ENCODE peak calls at places on chromosomes 12 and 14, in four cellular contexts. B is heart left ventricle, N is body of pancreas, P is heart right ventricle. O is an unnamed sample.
A peak's percentile ranks its signal among the peaks of the same experiment; 100 is the strongest.

GRCh38 chr12:115468087-115468510 is 784.1 kb upstream of the TBX3 start:
- DNase-seq in N (peak; percentile 18), B (no peak), P (no peak), O (no peak)

GRCh38 chr12:75812341-75813018 is 219.1 kb downstream of the PHLDA1 start:
- DNase-seq in B (no peak), P (no peak), N (no peak), O (no peak)

GRCh38 chr12:10170199-10170598 is 1.7 kb downstream of the OLR1 start:
- DNase-seq in B (no peak), P (no peak), N (no peak), O (no peak)

GRCh38 chr14:21924479-21924878 is 250.9 kb upstream of the OR4E1 start:
- DNase-seq in N (no peak), P (no peak), B (no peak), O (no peak)

GRCh38 chr14:26137161-26137560 is 460.7 kb downstream of the NOVA1 start:
- DNase-seq in N (no peak), P (no peak), B (no peak), O (no peak)

GRCh38 chr12:107491856-107492255 is 193.7 kb upstream of the PWP1 start:
- DNase-seq in B (no peak), N (no peak), P (no peak), O (no peak)

GRCh38 chr12:4274960-4275868 is 1.7 kb downstream of the CCND2 start:
- DNase-seq in P (no peak), N (no peak), B (no peak), O (no peak)

GRCh38 chr12:91978143-91978542 is 167.5 kb downstream of the BTG1 start:
- DNase-seq in N (no peak), B (no peak), P (no peak), O (no peak)

GRCh38 chr12:65094722-65095121 is 26.4 kb downstream of the WIF1 start:
- DNase-seq in N (no peak), B (no peak), P (no peak), O (no peak)

GRCh38 chr12:93634416-93634815 is 42.8 kb upstream of the CRADD start:
- DNase-seq in N (no peak), P (no peak), B (no peak), O (no peak)

DNA sequence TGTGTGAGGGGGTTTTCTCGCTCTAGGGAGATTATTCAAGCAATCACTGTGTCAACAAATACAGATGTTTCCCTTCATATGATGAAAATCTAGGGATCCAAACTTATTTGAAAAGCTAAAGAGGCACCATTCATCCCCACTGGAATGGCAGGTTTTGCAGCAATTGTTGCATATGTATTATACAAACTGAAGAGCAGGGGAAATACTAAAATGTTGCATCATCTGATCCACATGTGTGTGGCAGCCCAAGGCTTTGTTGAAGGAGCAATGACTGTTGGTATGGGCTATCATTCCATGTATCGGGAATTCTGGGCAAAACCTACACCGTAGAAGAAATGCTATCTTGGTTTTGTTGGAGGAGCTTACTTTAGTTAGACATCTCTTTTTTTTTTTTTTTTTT is 4.1 kb upstream of the PRPF40B start:
- DNase-seq in P (no peak), B (no peak), N (no peak), O (no peak)
- H3K4me3 ChIP-seq in P (no peak overlapping the region), B (no peak overlapping the region), N (no peak overlapping the region), O (no peak overlapping the region)

DNA sequence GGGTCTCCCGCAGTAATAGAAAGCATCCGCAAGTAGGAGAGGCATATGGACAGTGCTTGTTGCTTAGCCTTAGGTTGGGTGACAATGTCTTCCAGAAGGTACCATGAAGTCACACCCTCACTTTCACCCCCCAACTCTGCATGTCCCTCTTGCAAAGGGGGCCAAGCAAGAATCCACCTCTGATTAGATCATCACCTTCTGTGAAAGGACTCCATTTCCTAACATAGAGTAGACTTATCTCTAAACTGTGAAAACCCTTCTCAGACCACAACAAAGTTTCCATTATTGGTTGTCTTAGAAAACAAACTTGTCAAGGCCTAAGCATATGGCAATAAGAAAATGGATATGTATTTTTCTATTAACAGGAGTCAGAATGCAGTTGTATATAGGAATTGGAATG is 107.5 kb upstream of the CCDC196 start:
- DNase-seq in N (no peak), P (no peak), B (no peak), O (no peak)
- TF ChIP-seq CTCF in N (no peak), P (no peak), B (no peak), O (no peak)

DNA sequence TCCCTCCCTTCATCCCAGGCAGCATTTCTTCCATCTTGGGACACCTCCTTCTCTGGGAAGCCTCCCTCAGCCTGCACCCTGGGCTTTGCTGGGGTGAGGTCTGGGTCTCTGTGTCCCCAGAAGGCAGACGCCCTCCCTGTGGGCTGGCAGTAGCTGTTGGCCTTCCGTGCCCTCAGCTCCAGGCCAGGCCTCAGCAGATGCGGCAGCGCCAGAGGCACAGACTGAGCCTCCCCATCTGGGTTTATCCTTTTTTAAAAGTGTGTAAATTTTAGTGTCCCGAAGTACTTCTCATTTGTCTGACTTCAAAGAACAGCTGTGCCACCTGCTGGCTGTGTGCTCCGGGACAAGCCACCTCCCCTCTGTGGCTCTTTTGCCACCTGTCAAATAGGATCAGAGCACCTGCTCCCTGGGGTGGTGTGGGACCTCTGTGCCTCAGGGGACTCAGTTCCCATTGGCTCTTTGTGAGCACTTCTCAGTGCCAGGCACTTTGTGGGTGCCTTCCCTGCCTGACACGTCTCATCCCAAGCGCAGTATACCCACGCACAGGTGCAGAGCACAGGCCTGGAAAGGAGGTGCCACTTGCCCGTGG is 11.1 kb downstream of the EXOC3L4 start:
- DNase-seq in B (no peak), P (no peak), N (no peak), O (peak; percentile 25)
- H3K4me3 ChIP-seq in B (no peak overlapping the region), P (no peak overlapping the region), N (no peak overlapping the region), O (no peak overlapping the region)

DNA sequence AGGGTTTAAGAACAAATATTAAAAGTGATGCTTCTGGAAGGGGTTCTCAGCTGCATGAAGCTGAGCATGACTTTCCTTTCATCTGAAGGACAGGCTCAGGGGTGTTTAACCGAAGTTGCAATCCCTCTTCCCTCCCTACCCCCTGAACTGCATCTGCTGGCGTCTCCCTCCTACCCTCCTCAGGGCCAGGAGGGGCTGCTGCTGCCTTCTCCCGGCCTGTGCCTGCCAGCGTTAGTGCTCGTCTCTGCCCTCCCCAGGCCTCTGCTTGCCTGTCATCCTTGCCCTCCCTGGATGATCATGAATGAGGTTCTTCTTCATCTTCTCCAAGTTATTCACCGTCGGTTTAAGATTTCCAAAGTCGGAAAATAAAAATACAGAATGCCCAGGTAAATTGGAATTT is 12.2 kb downstream of the SMOC1 start:
- DNase-seq in P (no peak), B (no peak), N (no peak), O (no peak)
- TF ChIP-seq CTCF in P (no peak), B (no peak), N (no peak), O (no peak)

GRCh38 chr12:6602526-6602925 is 4.7 kb downstream of the CHD4 start:
- DNase-seq in B (no peak), N (no peak), P (no peak), O (no peak)
- H3K4me3 ChIP-seq in B (no peak overlapping the region), N (no peak overlapping the region), P (no peak overlapping the region), O (no peak overlapping the region)

O was measured in LNCaP clone FGC.